ENCODE peak calls at places on chromosome 6, in nine cellular contexts. W, N, H, E, A, K, C, P and M are unnamed samples.

GRCh38 chr6:53582963-53583362 is 38.1 kb upstream of the GCLC start:
- ATAC-seq in K (no peak), C (no peak), A (peak; percentile 56), H (no peak), N (no peak), W (no peak), P (no peak), E (no peak), M (no peak)

GRCh38 chr6:28988536-28989415 is 16.3 kb downstream of the ZNF311 start:
- ATAC-seq in C (peak; percentile 88), K (peak; percentile 90), P (no peak), W (peak; percentile 84), E (peak; percentile 85), N (no peak), A (no peak), H (peak; percentile 81), M (no peak)

GRCh38 chr6:113564401-113565161 is 292.6 kb upstream of the MARCKS start:
- ATAC-seq in A (no peak), N (peak; percentile 98), E (peak; percentile 45), H (peak; percentile 79), W (no peak), P (peak; percentile 98), K (no peak), C (no peak), M (peak; percentile 92)

GRCh38 chr6:118223316-118223715 is 316.3 kb downstream of the SLC35F1 start:
- ATAC-seq in K (no peak), W (no peak), N (no peak), P (no peak), A (no peak), H (no peak), C (no peak), E (no peak), M (no peak)

GRCh38 chr6:167151648-167152047 is 6.1 kb downstream of the GPR31 start:
- ATAC-seq in H (no peak), A (no peak), E (no peak), N (no peak), C (no peak), P (no peak), W (no peak), K (no peak), M (no peak)

GRCh38 chr6:145960918-145961604 is 3.1 kb downstream of the SHPRH start:
- ATAC-seq in H (no peak), K (no peak), P (no peak), A (no peak), C (no peak), W (no peak), N (no peak), E (no peak), M (no peak)

GRCh38 chr6:12012566-12013367 is 655 bp downstream of the HIVEP1 start:
- ATAC-seq in K (peak; percentile 11), C (peak; percentile 21), P (no peak), A (peak; percentile 64), W (peak; percentile 11), N (no peak), H (peak; percentile 67), E (peak; percentile 35), M (no peak)

GRCh38 chr6:148869589-148869988 is 122.8 kb downstream of the UST start:
- ATAC-seq in H (no peak), C (no peak), K (no peak), A (peak; percentile 91), W (no peak), P (no peak), E (no peak), N (no peak), M (peak; percentile 30)